ENCODE peak calls at places on chromosomes 3 and 15, in five cellular contexts. J is SK-N-SH; Q is Caco-2; D is HT1080; U is naive thymus-derived CD4-positive, alpha-beta T cell. F is an unnamed sample.

GRCh38 chr15:26355671-26356070 is 417.2 kb downstream of the GABRB3 start:
- DNase-seq in U (no peak), Q (no peak), J (peak), D (no peak), F (no peak)

GRCh38 chr15:36415643-36416042 is 163.8 kb upstream of the CDIN1 start:
- DNase-seq in U (no peak), J (no peak), Q (no peak), D (peak), F (no peak)

GRCh38 chr3:180829409-180830405 is 82.8 kb upstream of the FXR1 start:
- DNase-seq in D (no peak), Q (no peak), J (no peak), U (no peak), F (no peak)

GRCh38 chr3:196990654-196991053 is 22.0 kb upstream of the PIGZ start:
- DNase-seq in D (no peak), Q (no peak), J (no peak), U (no peak), F (no peak)

GRCh38 chr15:70339551-70340517 is 242.1 kb upstream of the TLE3 start:
- DNase-seq in Q (no peak), D (peak), J (peak), U (peak), F (no peak)

GRCh38 chr3:98733778-98734281 is 29.3 kb upstream of the ST3GAL6 start:
- DNase-seq in Q (peak), D (peak), J (peak), U (no peak), F (peak)

GRCh38 chr15:78159395-78159794 is 10.2 kb downstream of the IDH3A start:
- DNase-seq in J (no peak), U (no peak), Q (no peak), D (no peak), F (no peak)

GRCh38 chr3:100374521-100374920 is 26.4 kb downstream of the TOMM70 start:
- DNase-seq in Q (no peak), J (no peak), U (no peak), D (no peak), F (no peak)

GRCh38 chr3:43181202-43181910 is 75.5 kb upstream of the POMGNT2 start:
- DNase-seq in U (peak), D (no peak), Q (peak), J (no peak), F (no peak)

GRCh38 chr3:127915937-127916480 is 977 bp downstream of the KBTBD12 start:
- DNase-seq in U (no peak), J (no peak), D (no peak), Q (no peak), F (no peak)

GRCh38 chr3:101964861-101965260 is 115.5 kb downstream of the NFKBIZ start:
- DNase-seq in U (no peak), J (no peak), D (no peak), Q (no peak), F (no peak)

GRCh38 chr3:45978348-45978747 is 17.3 kb downstream of the FYCO1 start:
- DNase-seq in U (peak), Q (no peak), J (no peak), D (no peak), F (no peak)

GRCh38 chr15:90564109-90564508 is 34.4 kb downstream of the CRTC3 start:
- DNase-seq in J (no peak), D (no peak), U (no peak), Q (no peak), F (no peak)

GRCh38 chr15:78749831-78750230 is 61.4 kb downstream of the ADAMTS7 start:
- DNase-seq in U (no peak), D (no peak), J (no peak), Q (no peak), F (no peak)

GRCh38 chr15:72554471-72555425 is 80.6 kb downstream of the ARIH1 start:
- DNase-seq in D (peak), J (no peak), Q (no peak), U (peak), F (no peak)

GRCh38 chr15:60471314-60471713 is 7.6 kb downstream of the ICE2 start:
- DNase-seq in J (peak), Q (no peak), U (no peak), D (no peak), F (no peak)

GRCh38 chr3:56157693-56158092 is 310.6 kb downstream of the ERC2 start:
- DNase-seq in J (no peak), Q (no peak), U (no peak), D (peak), F (no peak)

GRCh38 chr3:158261371-158261991 is 151.6 kb downstream of the RSRC1 start:
- DNase-seq in D (no peak), J (no peak), Q (no peak), U (no peak), F (no peak)

GRCh38 chr3:127068111-127068810 is 85.3 kb downstream of the PLXNA1 start:
- DNase-seq in U (no peak), Q (no peak), D (no peak), J (no peak), F (no peak)

GRCh38 chr3:156677120-156677479 is 2.7 kb downstream of the TIPARP start:
- DNase-seq in D (no peak), J (no peak), Q (no peak), U (no peak), F (no peak)

GRCh38 chr3:108090701-108091497 is at the start of gene CD47:
- DNase-seq in Q (peak), U (peak), J (peak), D (peak), F (peak)

GRCh38 chr3:57160046-57160730 is 5.0 kb downstream of the IL17RD start:
- DNase-seq in D (no peak), U (no peak), Q (no peak), J (no peak), F (no peak)

GRCh38 chr15:57150066-57150865 is 226.0 kb upstream of the CGNL1 start:
- DNase-seq in Q (no peak), U (no peak), D (no peak), J (no peak), F (no peak)

GRCh38 chr15:27827336-27827735 is 271.8 kb downstream of the OCA2 start:
- DNase-seq in D (no peak), U (no peak), J (no peak), Q (no peak), F (no peak)

GRCh38 chr15:89566141-89566540 is 9.1 kb upstream of the TICRR start:
- DNase-seq in J (no peak), Q (peak), D (no peak), U (no peak), F (no peak)

GRCh38 chr3:4866841-4867240 is 112.4 kb upstream of the BHLHE40 start:
- DNase-seq in D (no peak), Q (no peak), J (no peak), U (no peak), F (no peak)

F was measured in HuH-7.5.